ENCODE peak calls at places on chromosomes 13 and 19, in five cellular contexts. Q is H1, R is K562, C is HepG2, X is GM12878. V is an unnamed sample.

GRCh38 chr19:49952906-49953305 is 8.1 kb downstream of the SIGLEC11 start:
- DNase-seq in X (no peak), R (no peak), Q (no peak), C (no peak), V (no peak)

GRCh38 chr19:17797397-17798201 is 2.7 kb downstream of the B3GNT3 start:
- DNase-seq in Q (no peak), X (no peak), C (peak), R (no peak), V (peak)

GRCh38 chr19:10111405-10111811 is at the start of gene P2RY11:
- DNase-seq in X (peak), R (no peak), C (no peak), Q (no peak), V (no peak)

GRCh38 chr13:50512602-50513527 is 330.6 kb downstream of the DLEU7 start:
- DNase-seq in R (no peak), C (peak), X (no peak), Q (no peak), V (no peak)

GRCh38 chr19:48030073-48030472 is 13.8 kb downstream of the CABP5 start:
- DNase-seq in X (no peak), C (no peak), Q (no peak), R (no peak), V (no peak)

GRCh38 chr19:53865918-53866696 is 1.6 kb upstream of the MYADM start:
- DNase-seq in R (peak), X (no peak), C (peak), Q (no peak), V (peak)

GRCh38 chr19:19207637-19208582 is 3.8 kb upstream of the NCAN start:
- DNase-seq in R (no peak), Q (no peak), X (no peak), C (no peak), V (no peak)

GRCh38 chr13:27745301-27745700 is 47.0 kb upstream of the GSX1 start:
- DNase-seq in R (no peak), Q (no peak), X (no peak), C (no peak), V (no peak)

GRCh38 chr19:54412877-54413276 is 2.4 kb upstream of the TTYH1 start:
- DNase-seq in R (no peak), C (no peak), Q (no peak), X (no peak), V (no peak)

GRCh38 chr19:39351537-39352037 is 9.4 kb downstream of the SAMD4B start:
- DNase-seq in R (peak), X (peak), C (no peak), Q (no peak), V (no peak)

GRCh38 chr19:27972291-27973040 is 1240.5 kb downstream of the UQCRFS1 start:
- DNase-seq in R (no peak), C (no peak), Q (no peak), X (no peak), V (no peak)

GRCh38 chr13:35727881-35728280 is 251.4 kb upstream of the MAB21L1 start:
- DNase-seq in R (no peak), Q (no peak), C (no peak), X (no peak), V (no peak)

GRCh38 chr13:114112231-114112825 is 20.1 kb downstream of the RASA3 start:
- DNase-seq in R (no peak), X (no peak), C (no peak), Q (no peak), V (no peak)

GRCh38 chr13:106433066-106433465 is 102.4 kb downstream of the EFNB2 start:
- DNase-seq in Q (no peak), X (no peak), R (no peak), C (no peak), V (no peak)

GRCh38 chr19:35346193-35347052 is 1.3 kb upstream of the FFAR1 start:
- DNase-seq in X (peak), R (peak), C (peak), Q (no peak), V (no peak)

GRCh38 chr13:112616586-112617381 is 28.8 kb upstream of the TUBGCP3 start:
- DNase-seq in Q (no peak), X (no peak), R (peak), C (peak), V (peak)

GRCh38 chr19:40523322-40524047 is 53.2 kb upstream of the SHKBP1 start:
- DNase-seq in Q (no peak), C (peak), R (peak), X (no peak), V (peak)

GRCh38 chr13:105702441-105702840 is 833.0 kb downstream of the EFNB2 start:
- DNase-seq in R (no peak), Q (no peak), C (no peak), X (no peak), V (no peak)

GRCh38 chr13:57557979-57558529 is 73.5 kb upstream of the PCDH17 start:
- DNase-seq in R (no peak), C (peak), X (no peak), Q (no peak), V (no peak)

GRCh38 chr13:82993417-82993816 is 888.9 kb downstream of the SLITRK1 start:
- DNase-seq in C (no peak), R (no peak), X (no peak), Q (no peak), V (no peak)

GRCh38 chr19:21474671-21475181 is 30.7 kb upstream of the ZNF429 start:
- DNase-seq in Q (peak), R (no peak), C (no peak), X (no peak), V (no peak)

GRCh38 chr19:54207908-54208783 is 7.5 kb downstream of the RPS9 start:
- DNase-seq in R (peak), Q (no peak), C (peak), X (peak), V (no peak)

GRCh38 chr19:46251415-46251814 is 21.9 kb downstream of the IGFL1 start:
- DNase-seq in R (no peak), X (no peak), C (no peak), Q (no peak), V (no peak)

GRCh38 chr19:8240274-8241229 is 31.4 kb downstream of the CERS4 start:
- DNase-seq in R (peak), X (peak), Q (peak), C (peak), V (peak)

GRCh38 chr19:56869886-56870285 is 29.4 kb upstream of the PEG3 start:
- DNase-seq in R (no peak), X (no peak), C (no peak), Q (no peak), V (no peak)

GRCh38 chr19:32605544-32605943 is 24.6 kb downstream of the PDCD5 start:
- DNase-seq in C (no peak), R (no peak), X (no peak), Q (no peak), V (no peak)

GRCh38 chr13:34765446-34766180 is 176.5 kb upstream of the NBEA start:
- DNase-seq in C (no peak), X (no peak), R (no peak), Q (no peak), V (no peak)

GRCh38 chr13:98839826-98840769 is 87.6 kb upstream of the SLC15A1 start:
- DNase-seq in Q (peak), X (no peak), C (peak), R (peak), V (peak)

DNA sequence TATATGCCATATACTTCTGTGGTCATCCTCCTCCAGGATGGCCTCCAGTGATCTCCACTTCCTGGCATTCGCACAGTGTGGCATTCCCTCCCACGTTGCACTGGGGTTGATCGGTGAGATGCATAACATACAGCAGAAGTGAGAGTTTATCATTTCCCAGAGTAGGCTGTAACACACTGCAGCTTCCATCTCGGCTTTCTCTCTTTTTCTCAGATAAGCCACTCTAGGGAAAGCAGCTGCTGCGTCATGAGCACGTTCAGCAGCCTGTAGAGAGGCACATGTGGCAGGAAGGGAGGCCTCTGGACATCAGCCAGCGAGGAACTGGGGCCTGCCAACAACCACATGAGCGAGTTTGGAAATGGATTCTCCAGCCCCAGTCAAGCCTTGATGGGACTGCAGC is 807.1 kb downstream of the DIAPH3 start:
- DNase-seq in R (no peak), X (no peak), C (no peak), Q (no peak), V (no peak)
- TF ChIP-seq SRF in R (no peak), X (no peak), C (no peak), Q (no peak), V (no peak)

GRCh38 chr13:51995677-51996551 is 15.3 kb downstream of the ATP7B start:
- DNase-seq in X (no peak), C (no peak), R (peak), Q (no peak), V (no peak)
- TF ChIP-seq SRF in X (no peak), C (no peak), R (no peak), Q (no peak), V (no peak)

GRCh38 chr19:13366529-13367143 is 139.6 kb downstream of the CACNA1A start:
- DNase-seq in R (peak), Q (peak), X (no peak), C (no peak), V (peak)
- TF ChIP-seq SRF in R (no peak), Q (no peak), X (no peak), C (no peak), V (no peak)

DNA sequence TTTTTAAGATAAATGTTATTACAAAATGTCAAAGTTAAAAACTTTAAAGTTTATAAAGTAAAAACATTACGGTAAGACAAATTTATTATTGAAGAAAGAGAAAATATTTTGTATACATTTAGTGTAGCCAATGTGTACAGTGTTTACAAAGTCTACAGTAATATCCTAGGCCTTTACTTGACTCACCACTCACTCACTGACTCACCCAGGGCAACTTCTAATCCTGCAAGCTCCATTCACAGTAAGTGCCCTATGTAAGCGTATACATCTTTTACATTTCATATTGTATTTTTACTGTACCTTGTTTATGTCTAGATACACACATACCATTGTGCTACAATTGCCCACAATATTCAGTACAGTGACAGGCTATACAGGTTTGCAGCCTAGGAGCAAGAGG is 448.2 kb downstream of the KCTD12 start:
- DNase-seq in Q (no peak), X (no peak), C (no peak), R (no peak), V (no peak)
- TF ChIP-seq SRF in Q (no peak), X (no peak), C (no peak), R (no peak), V (no peak)

GRCh38 chr13:44876782-44877324 is 112.4 kb downstream of the NUFIP1 start:
- DNase-seq in X (no peak), Q (peak), R (peak), C (no peak), V (peak)
- TF ChIP-seq SRF in X (no peak), Q (no peak), R (no peak), C (no peak), V (no peak)

DNA sequence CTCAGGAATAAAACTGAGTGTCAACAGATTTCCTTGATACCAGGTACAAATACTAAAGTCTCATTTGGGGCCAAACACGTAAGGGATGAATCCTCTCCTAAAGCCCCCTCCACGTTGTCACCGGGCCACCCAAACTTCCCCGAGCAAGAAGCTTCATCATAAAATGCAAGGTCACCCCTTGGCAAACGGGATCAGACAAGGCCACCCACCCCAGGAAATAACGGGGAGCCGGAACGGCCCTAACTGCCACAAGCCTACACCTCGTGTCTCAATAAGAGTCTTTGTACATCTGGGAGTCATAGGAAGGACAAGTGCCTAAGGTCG is 717 bp downstream of the EEF2 start:
- DNase-seq in Q (no peak), C (no peak), R (peak), X (no peak), V (no peak)
- TF ChIP-seq SRF in Q (no peak), C (no peak), R (no peak), X (no peak), V (no peak)

DNA sequence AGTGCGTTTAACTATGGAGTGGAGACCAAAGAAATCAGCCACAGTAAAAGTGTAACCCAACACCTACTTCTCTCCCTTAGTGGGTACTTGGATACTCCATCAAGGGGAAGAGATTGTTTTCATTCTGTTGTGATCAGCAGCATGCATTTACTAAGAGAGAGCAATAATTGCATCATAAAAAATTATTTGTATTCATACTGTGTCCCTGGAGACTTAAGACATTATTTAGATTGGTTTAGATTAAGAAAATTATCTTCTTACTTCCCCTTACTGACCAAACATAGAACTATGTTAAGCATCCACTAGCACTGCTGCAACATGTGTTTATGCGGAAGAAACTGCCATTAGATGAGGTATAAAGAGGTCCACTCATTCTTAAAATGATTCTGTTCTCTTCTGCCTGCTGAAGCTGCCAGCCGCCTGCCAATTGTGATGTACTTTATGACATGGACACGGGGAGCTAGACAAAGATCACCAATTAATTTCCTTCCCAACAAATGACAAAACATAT is 738.5 kb downstream of the DIAPH3 start:
- DNase-seq in R (no peak), C (no peak), X (no peak), Q (no peak), V (no peak)
- TF ChIP-seq SRF in R (no peak), C (no peak), X (no peak), Q (no peak), V (no peak)

GRCh38 chr13:40777166-40777956 is 6.4 kb upstream of the MRPS31 start:
- DNase-seq in Q (no peak), X (no peak), C (peak), R (peak), V (peak)

GRCh38 chr13:40776232-40776631 is 5.2 kb upstream of the MRPS31 start:
- DNase-seq in Q (no peak), C (no peak), R (no peak), X (no peak), V (no peak)

GRCh38 chr13:40777957-40778235 is 6.9 kb upstream of the MRPS31 start:
- DNase-seq in C (no peak), R (no peak), Q (no peak), X (no peak), V (no peak)

GRCh38 chr13:40774672-40775071 is 3.7 kb upstream of the MRPS31 start:
- DNase-seq in R (no peak), C (no peak), Q (no peak), X (no peak), V (no peak)

DNA sequence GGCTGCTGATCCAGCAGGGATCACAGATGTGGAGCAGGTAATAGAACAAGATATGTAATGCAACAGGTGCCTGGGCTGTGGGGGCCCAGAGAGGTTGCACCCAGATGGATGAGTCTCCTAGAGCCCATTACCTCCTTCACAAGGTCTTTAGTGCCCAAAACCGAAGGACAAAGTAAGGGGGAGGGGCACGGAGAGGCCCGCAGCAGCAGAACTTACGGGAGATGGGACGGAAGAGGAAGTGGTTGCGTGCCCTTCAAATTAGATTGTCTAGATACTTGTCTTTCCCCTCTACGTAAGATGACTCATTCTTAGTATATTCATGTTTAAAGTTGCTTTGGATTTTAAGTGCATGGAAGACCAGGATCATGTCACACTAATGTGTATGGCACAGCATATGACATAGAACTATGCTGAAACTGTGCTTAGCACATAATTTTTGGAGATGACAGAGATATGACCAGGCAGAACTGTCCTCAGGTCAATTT is 5.7 kb upstream of the MRPS31 start:
- DNase-seq in X (no peak), C (no peak), R (no peak), Q (no peak), V (no peak)
- TF ChIP-seq SRF in X (no peak), C (no peak), R (no peak), Q (no peak), V (no peak)

DNA sequence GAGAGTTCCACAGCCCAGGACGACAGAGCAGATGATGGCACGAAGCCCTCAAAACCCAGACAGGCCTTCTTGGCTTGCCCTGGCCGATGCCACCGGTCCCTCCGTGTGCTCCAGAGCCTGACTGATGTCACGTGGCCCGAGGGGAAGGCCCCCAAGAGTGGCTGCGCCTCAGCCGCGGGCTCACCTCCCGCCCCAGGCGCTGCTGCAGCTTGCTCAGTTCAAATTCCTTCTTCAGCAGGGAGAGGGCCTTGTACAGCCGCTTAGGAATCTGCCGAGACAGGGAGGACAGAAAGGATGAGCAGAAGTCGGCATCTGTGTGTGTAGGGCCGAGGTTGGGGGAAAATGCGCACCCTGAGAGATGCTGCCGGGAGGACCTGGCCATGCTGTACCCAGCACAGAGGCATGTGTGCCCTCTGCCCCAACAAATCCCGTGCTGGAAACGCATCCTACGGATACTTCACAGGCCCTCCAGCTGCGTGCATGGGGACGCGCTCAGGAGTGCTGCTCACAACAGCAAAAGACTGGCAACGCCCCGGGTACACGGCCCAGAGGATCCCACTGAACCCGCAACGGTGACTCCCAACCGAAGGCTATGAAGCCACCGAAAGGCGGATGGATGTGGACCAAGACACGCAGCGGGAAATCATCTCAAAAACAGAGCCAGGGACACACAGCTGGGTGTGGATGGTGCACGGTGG is 12.9 kb downstream of the LONP1 start:
- DNase-seq in X (no peak), R (peak), C (no peak), Q (no peak), V (no peak)
- TF ChIP-seq SRF in X (no peak), R (no peak), C (no peak), Q (no peak), V (no peak)